ENCODE peak calls at places on chromosomes 4 and X, in ten cellular contexts. E, H, L, T, N, Y, R, G, V and O are unnamed samples.

GRCh38 chr4:157048248-157048647 is 27.7 kb upstream of the GLRB start:
- DNase-seq in E (no peak), H (no peak), L (peak; percentile 90), T (no peak), N (no peak), Y (peak; percentile 79), R (no peak), G (no peak), V (no peak), O (no peak)

GRCh38 chr4:42713371-42713770 is 56.5 kb upstream of the ATP8A1 start:
- DNase-seq in E (no peak), H (no peak), L (no peak), T (no peak), N (no peak), Y (no peak), R (no peak), G (no peak), V (no peak), O (no peak)

GRCh38 chr4:156182269-156182668 is 228.6 kb upstream of the CTSO start:
- DNase-seq in E (peak; percentile 53), H (no peak), L (no peak), T (no peak), N (no peak), Y (no peak), R (no peak), G (no peak), V (no peak), O (peak; percentile 53)

GRCh38 chr4:87589531-87589930 is 18.8 kb upstream of the DSPP start:
- DNase-seq in E (no peak), H (no peak), L (peak; percentile 97), T (no peak), N (no peak), Y (peak; percentile 98), R (peak; percentile 59), G (no peak), V (no peak), O (no peak)

GRCh38 chr4:56772134-56772533 is 49.4 kb downstream of the SPINK2 start:
- DNase-seq in E (no peak), H (no peak), L (no peak), T (no peak), N (no peak), Y (peak; percentile 56), R (no peak), G (no peak), V (no peak), O (no peak)

GRCh38 chr4:184424993-184425758 is 49.2 kb downstream of the IRF2 start:
- DNase-seq in E (no peak), H (no peak), L (no peak), T (no peak), N (no peak), Y (no peak), R (no peak), G (no peak), V (no peak), O (no peak)

GRCh38 chrX:54320067-54320466 is 37.8 kb downstream of the WNK3 start:
- DNase-seq in E (no peak), H (no peak), L (no peak), T (no peak), N (no peak), Y (no peak), R (no peak), G (no peak), V (no peak), O (no peak)

GRCh38 chrX:25548806-25549205 is 533.0 kb upstream of the ARX start:
- DNase-seq in E (no peak), H (no peak), L (peak; percentile 0), T (no peak), N (no peak), Y (no peak), R (no peak), G (no peak), V (no peak), O (no peak)

GRCh38 chr4:109408711-109409110 is 24.9 kb upstream of the SEC24B start:
- DNase-seq in E (no peak), H (no peak), L (no peak), T (no peak), N (no peak), Y (peak; percentile 6), R (no peak), G (no peak), V (no peak), O (no peak)

GRCh38 chr4:181991374-181991773 is 251.8 kb upstream of the TENM3 start:
- DNase-seq in E (no peak), H (no peak), L (no peak), T (no peak), N (no peak), Y (no peak), R (no peak), G (no peak), V (no peak), O (no peak)

GRCh38 chr4:80154547-80154933 is 42.8 kb upstream of the PRDM8 start:
- DNase-seq in E (peak; percentile 18), H (no peak), L (no peak), T (peak; percentile 35), N (no peak), Y (no peak), R (no peak), G (no peak), V (no peak), O (no peak)

GRCh38 chrX:130091976-130092522 is 18.2 kb downstream of the ELF4 start:
- DNase-seq in E (no peak), H (peak; percentile 93), L (no peak), T (no peak), N (peak; percentile 61), Y (no peak), R (no peak), G (no peak), V (no peak), O (peak; percentile 66)

GRCh38 chr4:71184195-71184781 is 154.5 kb upstream of the SLC4A4 start:
- DNase-seq in E (peak; percentile 16), H (peak; percentile 37), L (peak; percentile 63), T (no peak), N (no peak), Y (peak; percentile 69), R (peak; percentile 25), G (peak; percentile 35), V (peak; percentile 23), O (peak; percentile 49)

GRCh38 chr4:145805490-145805889 is 125.5 kb downstream of the C4orf51 start:
- DNase-seq in E (no peak), H (no peak), L (no peak), T (no peak), N (no peak), Y (peak; percentile 65), R (peak; percentile 1), G (no peak), V (no peak), O (no peak)

GRCh38 chr4:109649872-109650271 is 53.4 kb downstream of the CASP6 start:
- DNase-seq in E (no peak), H (no peak), L (no peak), T (no peak), N (no peak), Y (no peak), R (no peak), G (no peak), V (no peak), O (no peak)

GRCh38 chr4:184292877-184293276 is 75.2 kb upstream of the ENPP6 start:
- DNase-seq in E (no peak), H (no peak), L (no peak), T (no peak), N (no peak), Y (no peak), R (no peak), G (no peak), V (no peak), O (no peak)

GRCh38 chrX:76279007-76279406 is 106.1 kb downstream of the PBDC1 start:
- DNase-seq in E (peak; percentile 32), H (peak; percentile 7), L (peak; percentile 57), T (peak; percentile 12), N (peak; percentile 0), Y (peak; percentile 21), R (peak; percentile 1), G (peak; percentile 6), V (no peak), O (peak; percentile 39)

GRCh38 chr4:139913398-139913990 is 240.5 kb downstream of the MAML3 start:
- DNase-seq in E (no peak), H (no peak), L (peak; percentile 31), T (no peak), N (no peak), Y (peak; percentile 47), R (no peak), G (no peak), V (no peak), O (no peak)

GRCh38 chr4:129498626-129499025 is 402.7 kb downstream of the C4orf33 start:
- DNase-seq in E (no peak), H (no peak), L (no peak), T (no peak), N (no peak), Y (no peak), R (no peak), G (no peak), V (no peak), O (no peak)

GRCh38 chrX:124328765-124329164 is 3.7 kb upstream of the TEX13D start:
- DNase-seq in E (no peak), H (no peak), L (peak; percentile 16), T (no peak), N (no peak), Y (peak; percentile 16), R (peak; percentile 64), G (no peak), V (no peak), O (peak; percentile 54)

GRCh38 chr4:6270691-6271121 is 1.1 kb downstream of the WFS1 start:
- DNase-seq in E (no peak), H (no peak), L (peak; percentile 20), T (no peak), N (no peak), Y (peak; percentile 15), R (peak; percentile 28), G (no peak), V (no peak), O (peak; percentile 8)

GRCh38 chr4:154421618-154422017 is 70.0 kb downstream of the DCHS2 start:
- DNase-seq in E (no peak), H (no peak), L (no peak), T (no peak), N (no peak), Y (no peak), R (no peak), G (no peak), V (no peak), O (no peak)

GRCh38 chrX:43551590-43551989 is 104.5 kb upstream of the MAOA start:
- DNase-seq in E (no peak), H (no peak), L (peak; percentile 3), T (no peak), N (no peak), Y (no peak), R (peak; percentile 31), G (no peak), V (no peak), O (no peak)

GRCh38 chr4:25107827-25108516 is 52.3 kb downstream of the SEPSECS start:
- DNase-seq in E (no peak), H (no peak), L (no peak), T (no peak), N (no peak), Y (no peak), R (no peak), G (no peak), V (no peak), O (no peak)

GRCh38 chrX:75784689-75785491 is at the start of gene MAGEE2:
- DNase-seq in E (peak; percentile 13), H (no peak), L (no peak), T (peak; percentile 25), N (no peak), Y (no peak), R (no peak), G (no peak), V (no peak), O (no peak)

GRCh38 chrX:151871244-151871643 is 41.4 kb upstream of the MAGEA4 start:
- DNase-seq in E (no peak), H (no peak), L (peak; percentile 92), T (no peak), N (no peak), Y (peak; percentile 94), R (peak; percentile 84), G (peak; percentile 50), V (no peak), O (no peak)

GRCh38 chrX:74523870-74524735 is 90.3 kb downstream of the RLIM start:
- DNase-seq in E (no peak), H (no peak), L (peak; percentile 30), T (no peak), N (no peak), Y (no peak), R (no peak), G (no peak), V (no peak), O (no peak)

GRCh38 chr4:122012735-122013134 is 60.9 kb upstream of the TRPC3 start:
- DNase-seq in E (no peak), H (no peak), L (peak; percentile 62), T (no peak), N (no peak), Y (peak; percentile 71), R (no peak), G (no peak), V (no peak), O (no peak)